ENCODE peak calls at places on chromosomes 2 and 18, in four cellular contexts. Q is SJSA1, K is PC-9, B is left ventricle myocardium inferior. C is an unnamed sample.

GRCh38 chr2:28452534-28453081 is 43.3 kb upstream of the PLB1 start:
- DNase-seq in Q (peak), K (peak), B (peak), C (no peak)

GRCh38 chr18:13276530-13277520 is 58.3 kb downstream of the LDLRAD4 start:
- DNase-seq in Q (no peak), K (no peak), B (no peak), C (no peak)

GRCh38 chr18:9539283-9539682 is 64.0 kb downstream of the RALBP1 start:
- DNase-seq in Q (no peak), K (no peak), B (no peak), C (peak)

GRCh38 chr2:179911569-179911968 is 50.2 kb upstream of the ZNF385B start:
- DNase-seq in Q (no peak), K (no peak), B (no peak), C (no peak)

GRCh38 chr2:237603718-237604362 is 13.3 kb upstream of the RAB17 start:
- DNase-seq in Q (no peak), K (no peak), B (no peak), C (no peak)

GRCh38 chr2:180122874-180123273 is 115.8 kb upstream of the CWC22 start:
- DNase-seq in Q (no peak), K (no peak), B (no peak), C (no peak)

GRCh38 chr2:109493176-109493935 is 120.4 kb downstream of the SEPTIN10 start:
- DNase-seq in Q (no peak), K (no peak), B (no peak), C (no peak)

GRCh38 chr2:151357359-151357758 is at the start of gene TNFAIP6:
- DNase-seq in Q (no peak), K (no peak), B (no peak), C (no peak)

GRCh38 chr2:192473331-192473730 is 278.6 kb upstream of the TMEFF2 start:
- DNase-seq in Q (no peak), K (no peak), B (no peak), C (peak)

GRCh38 chr18:76689646-76690264 is 132.6 kb upstream of the ZNF236 start:
- DNase-seq in Q (no peak), K (no peak), B (no peak), C (no peak)

GRCh38 chr2:42196403-42197267 is 27.5 kb downstream of the EML4 start:
- DNase-seq in Q (peak), K (peak), B (no peak), C (no peak)

GRCh38 chr2:183243760-183244159 is 119.5 kb downstream of the NUP35 start:
- DNase-seq in Q (no peak), K (no peak), B (no peak), C (peak)

GRCh38 chr2:71101656-71102055 is 28.4 kb downstream of the MCEE start:
- DNase-seq in Q (no peak), K (no peak), B (no peak), C (peak)

GRCh38 chr2:222693837-222694236 is 22.4 kb downstream of the MOGAT1 start:
- DNase-seq in Q (no peak), K (no peak), B (no peak), C (no peak)

GRCh38 chr2:15884790-15885189 is 55.6 kb upstream of the MYCN start:
- DNase-seq in Q (no peak), K (no peak), B (no peak), C (no peak)

GRCh38 chr2:47239119-47239969 is 84.2 kb upstream of the STPG4 start:
- DNase-seq in Q (no peak), K (no peak), B (no peak), C (no peak)

GRCh38 chr2:172296267-172297046 is 130.9 kb upstream of the ITGA6 start:
- DNase-seq in Q (no peak), K (no peak), B (no peak), C (no peak)

GRCh38 chr2:33521791-33522281 is 45.4 kb downstream of the RASGRP3 start:
- DNase-seq in Q (no peak), K (no peak), B (no peak), C (no peak)

GRCh38 chr2:188983427-188984101 is 9.4 kb downstream of the COL3A1 start:
- DNase-seq in Q (no peak), K (no peak), B (no peak), C (no peak)

GRCh38 chr2:170310876-170311502 is 133.0 kb downstream of the MYO3B start:
- DNase-seq in Q (no peak), K (no peak), B (no peak), C (no peak)

GRCh38 chr2:72330673-72331072 is 183.0 kb upstream of the CYP26B1 start:
- DNase-seq in Q (no peak), K (no peak), B (no peak), C (no peak)

GRCh38 chr18:35477497-35477896 is 20.3 kb downstream of the INO80C start:
- DNase-seq in Q (no peak), K (no peak), B (no peak), C (no peak)

GRCh38 chr2:95276244-95276887 is 2.1 kb downstream of the PROM2 start:
- DNase-seq in Q (no peak), K (no peak), B (no peak), C (no peak)

GRCh38 chr2:221370076-221370941 is 201.8 kb downstream of the EPHA4 start:
- DNase-seq in Q (no peak), K (no peak), B (no peak), C (no peak)

GRCh38 chr2:141522702-141523101 is 608.1 kb downstream of the LRP1B start:
- DNase-seq in Q (no peak), K (no peak), B (no peak), C (no peak)

GRCh38 chr2:44700824-44701223 is 240.7 kb upstream of the SIX3 start:
- DNase-seq in Q (no peak), K (no peak), B (no peak), C (no peak)

GRCh38 chr2:234771985-234772774 is 179.6 kb upstream of the SH3BP4 start:
- DNase-seq in Q (no peak), K (peak), B (no peak), C (peak)

GRCh38 chr2:3461781-3462492 is 57.4 kb downstream of the ADI1 start:
- DNase-seq in Q (no peak), K (peak), B (no peak), C (no peak)

GRCh38 chr2:128530025-128530573 is 211.4 kb upstream of the HS6ST1 start:
- DNase-seq in Q (no peak), K (no peak), B (no peak), C (no peak)

GRCh38 chr2:100956081-100956480 is 46.0 kb upstream of the RPL31 start:
- DNase-seq in Q (no peak), K (no peak), B (no peak), C (no peak)

GRCh38 chr18:56038258-56039030 is 450.5 kb upstream of the TCF4 start:
- DNase-seq in Q (no peak), K (no peak), B (no peak), C (no peak)

GRCh38 chr2:834233-834632 is 116.4 kb upstream of the SNTG2 start:
- DNase-seq in Q (peak), K (no peak), B (no peak), C (no peak)

GRCh38 chr2:10519067-10519740 is 71.1 kb upstream of the ODC1 start:
- DNase-seq in Q (peak), K (no peak), B (no peak), C (no peak)

GRCh38 chr18:13381331-13381730 is 162.8 kb downstream of the LDLRAD4 start:
- DNase-seq in Q (no peak), K (no peak), B (no peak), C (no peak)

GRCh38 chr2:127066942-127067341 is 40.0 kb downstream of the BIN1 start:
- DNase-seq in Q (peak), K (no peak), B (peak), C (no peak)

GRCh38 chr2:9752441-9753275 is 90.6 kb upstream of the TAF1B start:
- DNase-seq in Q (peak), K (peak), B (no peak), C (peak)

GRCh38 chr2:174663572-174663971 is 66.0 kb upstream of the WIPF1 start:
- DNase-seq in Q (peak), K (no peak), B (no peak), C (no peak)

DNA sequence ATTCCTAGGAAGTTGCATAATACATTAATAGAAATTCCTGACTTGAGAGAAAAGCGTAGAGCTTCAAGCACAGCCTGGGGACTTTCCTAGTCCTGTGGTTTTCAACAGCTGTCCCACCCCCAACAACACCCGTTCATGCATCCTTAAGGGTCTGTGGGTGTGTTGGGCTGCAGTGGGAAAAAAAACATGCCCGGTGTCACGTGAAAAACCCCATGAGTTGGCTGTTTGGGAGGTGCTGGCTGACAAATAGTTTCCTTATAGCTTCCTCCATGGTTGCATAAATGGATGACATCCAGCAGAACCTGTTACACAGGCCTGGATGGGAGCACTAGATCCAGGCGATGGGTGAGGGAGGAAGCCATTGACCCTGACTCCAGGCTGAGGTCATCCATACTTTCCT is 15.0 kb downstream of the SLC9A4 start:
- DNase-seq in Q (peak), K (peak), B (no peak), C (peak)
- H3K27ac ChIP-seq in Q (no peak), K (peak), B (no peak), C (peak)

GRCh38 chr2:157876771-157877108 is 610 bp upstream of the ACVR1 start:
- DNase-seq in Q (no peak), K (no peak), B (no peak), C (no peak)
- H3K27ac ChIP-seq in Q (no peak), K (no peak), B (peak), C (peak)

DNA sequence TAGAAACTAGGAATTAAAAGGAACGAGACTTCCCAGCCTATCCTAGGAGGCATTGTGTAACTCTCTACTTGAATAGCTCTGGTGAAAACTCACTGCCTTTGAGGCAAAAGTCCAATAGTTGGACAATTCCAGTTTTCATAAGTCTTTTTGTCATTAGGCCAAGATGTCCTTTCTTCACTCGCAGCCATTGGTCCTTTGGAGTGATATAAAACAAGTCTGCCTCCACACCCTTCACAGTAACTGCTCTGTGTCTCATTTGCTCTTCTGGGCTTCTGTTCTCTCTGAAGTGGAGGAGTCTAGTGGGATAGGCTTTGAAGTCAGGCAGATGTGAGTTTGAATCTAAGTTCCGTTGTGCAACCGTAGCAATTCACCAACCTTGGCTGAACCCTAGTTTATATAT is 28.2 kb downstream of the ANTXR1 start:
- DNase-seq in Q (no peak), K (no peak), B (no peak), C (no peak)
- H3K27ac ChIP-seq in Q (no peak), K (no peak), B (peak), C (no peak)

DNA sequence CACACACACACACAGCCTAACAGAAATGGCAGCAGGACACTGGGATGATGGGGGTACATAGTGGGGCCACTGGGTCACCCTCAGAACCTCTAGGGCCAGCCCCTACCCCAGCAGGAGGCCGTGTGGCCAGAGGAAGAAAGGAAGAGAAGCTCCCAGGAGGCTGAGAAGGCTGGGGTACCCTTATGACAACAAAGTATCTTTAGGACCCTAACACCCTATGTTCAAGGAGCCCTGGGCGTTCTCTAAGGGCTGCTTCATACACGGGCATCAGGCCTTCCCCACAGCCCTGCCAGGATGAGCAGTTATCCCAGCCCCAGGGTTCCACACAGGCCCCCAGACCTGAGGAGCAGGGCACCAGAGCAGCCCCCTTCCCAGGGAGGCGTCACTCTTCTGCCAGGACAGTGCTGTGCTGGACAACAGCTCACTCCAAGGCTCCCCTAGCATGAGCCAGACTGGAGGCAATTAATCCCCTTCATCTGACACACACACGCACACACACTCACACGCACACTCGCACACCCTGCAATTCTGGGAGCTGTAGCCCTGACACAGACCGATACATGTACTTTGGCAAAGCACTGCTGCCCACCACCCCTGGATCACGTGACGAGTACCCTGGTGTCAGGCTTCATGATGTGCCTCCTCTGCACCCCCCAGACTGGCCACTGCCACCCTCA is 163.6 kb downstream of the TNS1 start:
- DNase-seq in Q (no peak), K (no peak), B (no peak), C (no peak)
- H3K27ac ChIP-seq in Q (no peak), K (no peak), B (peak), C (no peak)

DNA sequence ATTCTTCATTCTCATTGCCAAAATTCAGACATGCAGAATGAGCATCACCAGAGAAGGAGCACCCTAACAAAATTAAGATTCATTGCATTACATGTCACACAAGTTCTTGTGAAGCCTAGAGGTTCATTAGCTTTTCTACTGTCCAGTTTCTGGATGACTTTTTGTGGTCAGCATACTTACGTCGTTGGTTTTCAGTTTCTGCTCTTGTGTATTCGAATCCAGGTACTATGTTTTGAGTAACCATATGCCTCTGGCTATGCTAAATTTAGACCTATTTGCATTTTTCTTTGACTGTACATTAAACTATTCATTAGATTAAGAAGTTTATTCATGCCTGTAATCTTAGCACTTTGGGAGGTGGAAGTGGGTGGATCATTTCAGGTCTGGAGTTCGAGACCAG is 251.3 kb downstream of the PARD3B start:
- DNase-seq in Q (no peak), K (no peak), B (no peak), C (no peak)
- H3K27ac ChIP-seq in Q (no peak), K (no peak), B (no peak), C (no peak)

GRCh38 chr2:166375736-166376487 is at the start of gene SCN9A:
- DNase-seq in Q (peak), K (peak), B (peak), C (no peak)

GRCh38 chr2:166375205-166375735 is 474 bp downstream of the SCN9A start:
- DNase-seq in Q (no peak), K (no peak), B (no peak), C (no peak)

GRCh38 chr2:166376873-166377272 is 1.1 kb upstream of the SCN9A start:
- DNase-seq in Q (no peak), K (no peak), B (no peak), C (no peak)

GRCh38 chr2:166373951-166374350 is 1.8 kb downstream of the SCN9A start:
- DNase-seq in Q (peak), K (peak), B (no peak), C (peak)

DNA sequence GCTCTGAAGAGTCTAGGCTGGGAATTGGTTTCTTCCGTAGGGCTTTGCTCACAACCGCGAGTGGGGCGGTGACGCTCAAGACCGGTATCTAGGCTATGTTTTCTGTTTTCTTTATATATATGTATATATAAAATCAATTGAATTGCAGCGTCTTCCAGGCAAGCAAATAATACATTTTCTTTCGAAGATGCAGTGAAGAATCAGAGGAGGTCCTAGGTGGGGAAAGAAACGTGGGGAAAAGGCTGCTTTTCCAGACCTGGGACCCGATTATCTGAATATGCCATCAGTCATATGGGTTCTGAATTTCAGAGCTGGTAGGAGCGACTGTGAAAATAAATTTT is 714 bp upstream of the SCN9A start:
- DNase-seq in Q (no peak), K (no peak), B (no peak), C (no peak)
- H3K27ac ChIP-seq in Q (peak), K (no peak), B (peak), C (no peak)

C was measured in epithelial cell of prostate.